ENCODE peak calls at places on chromosomes 3 and 15, in six cellular contexts. O is activated CD4-positive, alpha-beta T cell treated with anti-CD3 and anti-CD28 coated beads, Interleukin-2, amount 50 U/mL, for 1 hour; K is NCI-H1092 treated with DMSO at 0.1 percent for 48 hours; D is IMR-90; G is stimulated activated CD8-positive, alpha-beta memory T cell treated with anti-CD3 and anti-CD28 coated beads, Interleukin-12 subunit alpha, Interleukin-12 subunit beta, amount 100 ng/mL, for 4 hours; A is Daoy. Q is an unnamed sample.

GRCh38 chr3:128492353-128493220 is at the start of gene GATA2:
- DNase-seq in K (no peak), A (peak; percentile 55), D (no peak), G (no peak), O (no peak), Q (no peak)

GRCh38 chr3:40550168-40550567 is 25.4 kb downstream of the ZNF621 start:
- DNase-seq in O (no peak), D (no peak), A (no peak), G (no peak), K (no peak), Q (no peak)

GRCh38 chr15:80747317-80748053 is 31.7 kb upstream of the CEMIP start:
- DNase-seq in K (no peak), A (no peak), O (no peak), D (no peak), G (no peak), Q (no peak)

GRCh38 chr3:15820911-15821310 is 23.1 kb upstream of the ANKRD28 start:
- DNase-seq in D (no peak), G (no peak), O (no peak), K (no peak), A (no peak), Q (peak; percentile 37)

GRCh38 chr3:188868803-188869202 is 303.0 kb upstream of the TPRG1 start:
- DNase-seq in D (no peak), A (no peak), O (no peak), K (no peak), G (no peak), Q (no peak)

GRCh38 chr3:33636125-33636855 is 81.8 kb downstream of the CLASP2 start:
- DNase-seq in D (peak; percentile 78), A (peak; percentile 8), K (peak; percentile 64), G (no peak), O (no peak), Q (peak; percentile 68)

GRCh38 chr3:141266797-141267555 is 35.4 kb downstream of the PXYLP1 start:
- DNase-seq in K (no peak), G (no peak), A (no peak), D (no peak), O (peak; percentile 27), Q (no peak)

GRCh38 chr3:104635872-104636580 is 730.7 kb upstream of the ALCAM start:
- DNase-seq in K (no peak), A (no peak), O (no peak), D (no peak), G (no peak), Q (no peak)

GRCh38 chr3:186303985-186304384 is 58.0 kb downstream of the DGKG start:
- DNase-seq in A (no peak), D (no peak), K (no peak), G (no peak), O (no peak), Q (no peak)

GRCh38 chr3:109806929-109807328 is 469.6 kb upstream of the DPPA4 start:
- DNase-seq in D (peak; percentile 56), O (peak; percentile 15), K (no peak), G (peak; percentile 19), A (peak; percentile 3), Q (peak; percentile 9)

GRCh38 chr15:45546789-45547188 is 24.2 kb upstream of the SLC30A4 start:
- DNase-seq in O (no peak), K (no peak), D (no peak), A (no peak), G (no peak), Q (no peak)

GRCh38 chr15:89761929-89762328 is 10.9 kb upstream of the MESP1 start:
- DNase-seq in D (no peak), G (no peak), O (no peak), A (no peak), K (no peak), Q (no peak)